ENCODE peak calls at places on chromosomes 13 and 19, in five cellular contexts. One of them, this sample, is unnamed.

GRCh38 chr13:113647351-113648217 is 10.4 kb downstream of the ATP4B start:
- DNase-seq in stimulated activated CD8-positive, alpha-beta memory T cell treated with anti-CD3 and anti-CD28 coated beads, Interleukin-7, amount 100 ng/mL, for 1 hour: no peak
- DNase-seq in right atrium auricular region: peak
- DNase-seq in cardiac muscle cell: peak
- DNase-seq in HTR-8/SVneo: no peak
- DNase-seq in this sample: peak

GRCh38 chr19:33568706-33569105 is 47.1 kb upstream of the PEPD start:
- DNase-seq in right atrium auricular region: no peak
- DNase-seq in cardiac muscle cell: no peak
- DNase-seq in HTR-8/SVneo: no peak
- DNase-seq in stimulated activated CD8-positive, alpha-beta memory T cell treated with anti-CD3 and anti-CD28 coated beads, Interleukin-7, amount 100 ng/mL, for 1 hour: no peak
- DNase-seq in this sample: no peak

GRCh38 chr19:35162471-35163326 is 8.2 kb downstream of the FXYD5 start:
- DNase-seq in cardiac muscle cell: no peak
- DNase-seq in right atrium auricular region: no peak
- DNase-seq in HTR-8/SVneo: no peak
- DNase-seq in stimulated activated CD8-positive, alpha-beta memory T cell treated with anti-CD3 and anti-CD28 coated beads, Interleukin-7, amount 100 ng/mL, for 1 hour: no peak
- DNase-seq in this sample: no peak

GRCh38 chr19:37551123-37551993 is 43.2 kb downstream of the ZNF571 start:
- DNase-seq in stimulated activated CD8-positive, alpha-beta memory T cell treated with anti-CD3 and anti-CD28 coated beads, Interleukin-7, amount 100 ng/mL, for 1 hour: no peak
- DNase-seq in right atrium auricular region: no peak
- DNase-seq in cardiac muscle cell: peak
- DNase-seq in HTR-8/SVneo: peak
- DNase-seq in this sample: no peak

GRCh38 chr13:30396434-30397075 is 25.7 kb upstream of the UBE2L5 start:
- DNase-seq in cardiac muscle cell: peak
- DNase-seq in stimulated activated CD8-positive, alpha-beta memory T cell treated with anti-CD3 and anti-CD28 coated beads, Interleukin-7, amount 100 ng/mL, for 1 hour: no peak
- DNase-seq in right atrium auricular region: no peak
- DNase-seq in HTR-8/SVneo: no peak
- DNase-seq in this sample: no peak

GRCh38 chr19:35107541-35107939 is 8.1 kb upstream of the FXYD3 start:
- DNase-seq in cardiac muscle cell: peak
- DNase-seq in right atrium auricular region: peak
- DNase-seq in HTR-8/SVneo: no peak
- DNase-seq in stimulated activated CD8-positive, alpha-beta memory T cell treated with anti-CD3 and anti-CD28 coated beads, Interleukin-7, amount 100 ng/mL, for 1 hour: no peak
- DNase-seq in this sample: peak

GRCh38 chr13:49976314-49977258 is 20.3 kb upstream of the TRIM13 start:
- DNase-seq in stimulated activated CD8-positive, alpha-beta memory T cell treated with anti-CD3 and anti-CD28 coated beads, Interleukin-7, amount 100 ng/mL, for 1 hour: peak
- DNase-seq in cardiac muscle cell: peak
- DNase-seq in right atrium auricular region: peak
- DNase-seq in HTR-8/SVneo: peak
- DNase-seq in this sample: peak

GRCh38 chr13:113641426-113641825 is 16.6 kb downstream of the ATP4B start:
- DNase-seq in stimulated activated CD8-positive, alpha-beta memory T cell treated with anti-CD3 and anti-CD28 coated beads, Interleukin-7, amount 100 ng/mL, for 1 hour: no peak
- DNase-seq in cardiac muscle cell: no peak
- DNase-seq in HTR-8/SVneo: no peak
- DNase-seq in right atrium auricular region: no peak
- DNase-seq in this sample: no peak

GRCh38 chr19:16228637-16229321 is 31.1 kb downstream of the AP1M1 start:
- DNase-seq in HTR-8/SVneo: no peak
- DNase-seq in cardiac muscle cell: no peak
- DNase-seq in stimulated activated CD8-positive, alpha-beta memory T cell treated with anti-CD3 and anti-CD28 coated beads, Interleukin-7, amount 100 ng/mL, for 1 hour: no peak
- DNase-seq in right atrium auricular region: no peak
- DNase-seq in this sample: no peak

GRCh38 chr19:15381429-15381828 is 1.8 kb upstream of the AKAP8 start:
- DNase-seq in cardiac muscle cell: no peak
- DNase-seq in stimulated activated CD8-positive, alpha-beta memory T cell treated with anti-CD3 and anti-CD28 coated beads, Interleukin-7, amount 100 ng/mL, for 1 hour: no peak
- DNase-seq in HTR-8/SVneo: no peak
- DNase-seq in right atrium auricular region: no peak
- DNase-seq in this sample: no peak

GRCh38 chr13:73210218-73210883 is 151.5 kb downstream of the KLF5 start:
- DNase-seq in right atrium auricular region: no peak
- DNase-seq in cardiac muscle cell: no peak
- DNase-seq in stimulated activated CD8-positive, alpha-beta memory T cell treated with anti-CD3 and anti-CD28 coated beads, Interleukin-7, amount 100 ng/mL, for 1 hour: no peak
- DNase-seq in HTR-8/SVneo: no peak
- DNase-seq in this sample: no peak

GRCh38 chr13:108597943-108598342 is 31.5 kb upstream of the MYO16 start:
- DNase-seq in cardiac muscle cell: no peak
- DNase-seq in right atrium auricular region: no peak
- DNase-seq in HTR-8/SVneo: no peak
- DNase-seq in stimulated activated CD8-positive, alpha-beta memory T cell treated with anti-CD3 and anti-CD28 coated beads, Interleukin-7, amount 100 ng/mL, for 1 hour: no peak
- DNase-seq in this sample: no peak

This sample was measured in NCI-H460.